ENCODE peak calls at places on chromosomes 5 and 9, in ten cellular contexts. C is caudate nucleus; S is activated CD8-positive, alpha-beta memory T cell treated with anti-CD3 and anti-CD28 coated beads, Interleukin-2, amount 50 U/mL, for 48 hours; B is brain pericyte; K is germinal center; U is OCI-LY7; T is activated CD4-positive, CD25-positive, alpha-beta regulatory T cell treated with anti-CD3 and anti-CD28 coated beads, Interleukin-2, amount 50 U/mL, for 72 hours; E is mucosa of gallbladder; N is HCT116; O is choroid plexus epithelial cell. V is an unnamed sample.

GRCh38 chr5:179763215-179763945 is 30.4 kb upstream of the LTC4S start:
- DNase-seq in C (no peak), S (no peak), B (no peak), K (peak), U (peak), T (no peak), E (peak), N (peak), O (peak), V (peak)

GRCh38 chr9:92278117-92278516 is 15.4 kb downstream of the IARS1 start:
- DNase-seq in C (no peak), S (no peak), B (no peak), K (no peak), U (no peak), T (no peak), E (no peak), N (no peak), O (peak), V (no peak)

GRCh38 chr9:32525506-32525905 is 490 bp downstream of the RIGI start:
- DNase-seq in C (no peak), S (no peak), B (no peak), K (no peak), U (no peak), T (no peak), E (no peak), N (no peak), O (peak), V (no peak)

GRCh38 chr9:121267689-121268597 is at the start of gene GSN:
- DNase-seq in C (peak), S (peak), B (no peak), K (peak), U (peak), T (peak), E (peak), N (no peak), O (peak), V (no peak)

GRCh38 chr9:121725008-121725795 is 73.8 kb downstream of the DAB2IP start:
- DNase-seq in C (peak), S (no peak), B (peak), K (no peak), U (no peak), T (no peak), E (peak), N (no peak), O (peak), V (no peak)

GRCh38 chr9:137502008-137502913 is 43.1 kb upstream of the NSMF start:
- DNase-seq in C (no peak), S (no peak), B (no peak), K (peak), U (no peak), T (no peak), E (no peak), N (no peak), O (no peak), V (no peak)

GRCh38 chr9:69674741-69675438 is 2.7 kb upstream of the APBA1 start:
- DNase-seq in C (no peak), S (no peak), B (no peak), K (no peak), U (no peak), T (no peak), E (no peak), N (no peak), O (peak), V (no peak)

GRCh38 chr9:86230858-86231257 is 28.6 kb downstream of the C9orf153 start:
- DNase-seq in C (no peak), S (no peak), B (no peak), K (no peak), U (no peak), T (no peak), E (no peak), N (no peak), O (no peak), V (no peak)

GRCh38 chr9:37987467-37987981 is 81.5 kb downstream of the SHB start:
- DNase-seq in C (no peak), S (no peak), B (no peak), K (no peak), U (no peak), T (no peak), E (no peak), N (no peak), O (no peak), V (no peak)

GRCh38 chr9:87570000-87570834 is 72.5 kb downstream of the DAPK1 start:
- DNase-seq in C (no peak), S (no peak), B (no peak), K (no peak), U (no peak), T (no peak), E (no peak), N (no peak), O (no peak), V (no peak)

GRCh38 chr9:90870646-90871326 is 69.2 kb downstream of the SYK start:
- DNase-seq in C (no peak), S (peak), B (no peak), K (peak), U (peak), T (no peak), E (no peak), N (peak), O (peak), V (peak)

GRCh38 chr5:140648132-140648432 is 453 bp downstream of the IK start:
- DNase-seq in C (no peak), S (no peak), B (no peak), K (peak), U (no peak), T (no peak), E (no peak), N (no peak), O (no peak), V (no peak)

GRCh38 chr5:73987915-73988314 is 361.9 kb downstream of the ARHGEF28 start:
- DNase-seq in C (no peak), S (no peak), B (no peak), K (no peak), U (no peak), T (no peak), E (no peak), N (no peak), O (no peak), V (no peak)

GRCh38 chr9:68961587-68961986 is 52.3 kb downstream of the PRKACG start:
- DNase-seq in C (no peak), S (no peak), B (no peak), K (no peak), U (no peak), T (no peak), E (no peak), N (no peak), O (no peak), V (no peak)

GRCh38 chr9:79425840-79426239 is 145.9 kb upstream of the TLE4 start:
- DNase-seq in C (no peak), S (no peak), B (no peak), K (no peak), U (no peak), T (no peak), E (no peak), N (no peak), O (no peak), V (no peak)

GRCh38 chr9:35690447-35691324 is 961 bp upstream of the TPM2 start:
- DNase-seq in C (peak), S (peak), B (no peak), K (peak), U (no peak), T (no peak), E (peak), N (no peak), O (peak), V (no peak)

GRCh38 chr5:127596501-127596900 is 52.4 kb upstream of the CTXN3 start:
- DNase-seq in C (no peak), S (no peak), B (no peak), K (no peak), U (no peak), T (no peak), E (no peak), N (no peak), O (no peak), V (no peak)

GRCh38 chr9:121670447-121670846 is 19.0 kb downstream of the DAB2IP start:
- DNase-seq in C (no peak), S (no peak), B (no peak), K (no peak), U (no peak), T (no peak), E (peak), N (no peak), O (peak), V (no peak)

GRCh38 chr9:134011401-134011800 is 13.9 kb upstream of the BRD3OS start:
- DNase-seq in C (no peak), S (no peak), B (no peak), K (no peak), U (no peak), T (no peak), E (no peak), N (no peak), O (no peak), V (no peak)

GRCh38 chr9:38715684-38716083 is 4.2 kb downstream of the FAM240B start:
- DNase-seq in C (no peak), S (no peak), B (no peak), K (no peak), U (no peak), T (no peak), E (no peak), N (no peak), O (no peak), V (no peak)

GRCh38 chr5:68292316-68292715 is 76.8 kb downstream of the PIK3R1 start:
- DNase-seq in C (no peak), S (no peak), B (no peak), K (no peak), U (no peak), T (no peak), E (no peak), N (no peak), O (peak), V (no peak)

GRCh38 chr5:10631597-10631996 is 67.7 kb downstream of the ANKRD33B start:
- DNase-seq in C (no peak), S (no peak), B (no peak), K (no peak), U (no peak), T (no peak), E (no peak), N (no peak), O (no peak), V (no peak)

GRCh38 chr5:134939500-134939899 is 28.2 kb upstream of the CATSPER3 start:
- DNase-seq in C (no peak), S (no peak), B (no peak), K (no peak), U (no peak), T (no peak), E (no peak), N (no peak), O (no peak), V (no peak)